ENCODE peak calls at places on chromosomes 13 and 19, in four cellular contexts. Y, Q, T and U are unnamed samples.

GRCh38 chr19:30671622-30672051 is 299.5 kb downstream of the ZNF536 start:
- DNase-seq in Y (no peak), Q (no peak), T (no peak), U (no peak)

GRCh38 chr19:19274716-19275115 is 1.6 kb upstream of the TM6SF2 start:
- DNase-seq in Y (no peak), Q (no peak), T (no peak), U (no peak)

GRCh38 chr19:33233056-33233873 is 7.6 kb upstream of the SLC7A10 start:
- DNase-seq in Y (peak), Q (no peak), T (no peak), U (no peak)

GRCh38 chr13:31051999-31052398 is 109.7 kb downstream of the HSPH1 start:
- DNase-seq in Y (no peak), Q (peak), T (no peak), U (no peak)

GRCh38 chr19:8617984-8618383 is 7.5 kb upstream of the ADAMTS10 start:
- DNase-seq in Y (no peak), Q (no peak), T (no peak), U (no peak)

GRCh38 chr13:26590951-26591350 is 33.5 kb downstream of the WASF3 start:
- DNase-seq in Y (no peak), Q (no peak), T (no peak), U (no peak)

GRCh38 chr19:6235031-6235951 is 44.5 kb downstream of the MLLT1 start:
- DNase-seq in Y (no peak), Q (no peak), T (no peak), U (no peak)

GRCh38 chr13:92044351-92044750 is 645.9 kb downstream of the GPC5 start:
- DNase-seq in Y (no peak), Q (no peak), T (no peak), U (no peak)

GRCh38 chr13:50909605-50910482 is at the start of gene RNASEH2B:
- DNase-seq in Y (peak), Q (peak), T (no peak), U (no peak)

GRCh38 chr19:54203151-54203611 is 2.5 kb downstream of the RPS9 start:
- DNase-seq in Y (no peak), Q (peak), T (no peak), U (no peak)

GRCh38 chr13:56393549-56393948 is 747.2 kb upstream of the PRR20A start:
- DNase-seq in Y (no peak), Q (no peak), T (no peak), U (no peak)

GRCh38 chr19:3821857-3822364 is 35.7 kb upstream of the MATK start:
- DNase-seq in Y (peak), Q (peak), T (no peak), U (no peak)

GRCh38 chr13:102395174-102395573 is 6.7 kb downstream of the FGF14 start:
- DNase-seq in Y (no peak), Q (no peak), T (no peak), U (no peak)

GRCh38 chr13:43874512-43875092 is 4.9 kb downstream of the CCDC122 start:
- DNase-seq in Y (no peak), Q (peak), T (no peak), U (no peak)

GRCh38 chr19:2634960-2635359 is 67.5 kb downstream of the GNG7 start:
- DNase-seq in Y (no peak), Q (no peak), T (no peak), U (no peak)

GRCh38 chr19:2636142-2636896 is 66.2 kb downstream of the GNG7 start:
- DNase-seq in Y (no peak), Q (no peak), T (no peak), U (no peak)

GRCh38 chr19:2631213-2631821 is 71.2 kb downstream of the GNG7 start:
- DNase-seq in Y (no peak), Q (peak), T (no peak), U (no peak)

GRCh38 chr19:2634228-2634951 is 68.1 kb downstream of the GNG7 start:
- DNase-seq in Y (no peak), Q (no peak), T (no peak), U (no peak)

GRCh38 chr19:2633693-2634075 is 68.8 kb downstream of the GNG7 start:
- DNase-seq in Y (no peak), Q (no peak), T (no peak), U (no peak)
- H3K27ac ChIP-seq in Y (peak), Q (no peak), T (no peak), U (no peak)

GRCh38 chr19:38263696-38264485 is 482 bp upstream of the SPINT2 start:
- DNase-seq in Y (no peak), Q (peak), T (no peak), U (peak)
- H3K27ac ChIP-seq in Y (peak), Q (no peak), T (peak), U (peak)

GRCh38 chr19:44800461-44800860 is 8.4 kb upstream of the BCAM start:
- DNase-seq in Y (peak), Q (peak), T (no peak), U (no peak)

GRCh38 chr19:44803442-44804428 is 5.2 kb upstream of the BCAM start:
- DNase-seq in Y (no peak), Q (no peak), T (no peak), U (no peak)

GRCh38 chr19:44796701-44797115 is 12.2 kb upstream of the BCAM start:
- DNase-seq in Y (no peak), Q (no peak), T (no peak), U (no peak)

GRCh38 chr19:44795398-44795987 is 13.4 kb upstream of the BCAM start:
- DNase-seq in Y (no peak), Q (no peak), T (no peak), U (no peak)

GRCh38 chr19:44799627-44800257 is 9.2 kb upstream of the BCAM start:
- DNase-seq in Y (no peak), Q (no peak), T (no peak), U (no peak)
- H3K27ac ChIP-seq in Y (no peak), Q (no peak), T (peak), U (no peak)

GRCh38 chr13:23990443-23990842 is 93.1 kb upstream of the C1QTNF9B start:
- DNase-seq in Y (no peak), Q (no peak), T (no peak), U (no peak)
- H3K27ac ChIP-seq in Y (no peak), Q (no peak), T (no peak), U (no peak)

GRCh38 chr19:39969266-39969665 is 1.7 kb upstream of the PSMC4 start:
- DNase-seq in Y (no peak), Q (peak), T (no peak), U (peak)
- H3K27ac ChIP-seq in Y (no peak), Q (no peak), T (no peak), U (peak)

GRCh38 chr19:42208612-42209011 is 8.9 kb downstream of the DEDD2 start:
- DNase-seq in Y (no peak), Q (no peak), T (no peak), U (no peak)

GRCh38 chr19:42204684-42205083 is 12.8 kb downstream of the DEDD2 start:
- DNase-seq in Y (no peak), Q (no peak), T (no peak), U (no peak)

GRCh38 chr19:42203700-42204099 is 13.8 kb downstream of the DEDD2 start:
- DNase-seq in Y (no peak), Q (no peak), T (no peak), U (no peak)

GRCh38 chr19:42206871-42207755 is 10.4 kb downstream of the DEDD2 start:
- DNase-seq in Y (no peak), Q (peak), T (no peak), U (peak)

GRCh38 chr19:42207767-42208259 is 9.7 kb downstream of the DEDD2 start:
- DNase-seq in Y (no peak), Q (peak), T (no peak), U (peak)
- H3K27ac ChIP-seq in Y (no peak), Q (peak), T (no peak), U (peak)

DNA sequence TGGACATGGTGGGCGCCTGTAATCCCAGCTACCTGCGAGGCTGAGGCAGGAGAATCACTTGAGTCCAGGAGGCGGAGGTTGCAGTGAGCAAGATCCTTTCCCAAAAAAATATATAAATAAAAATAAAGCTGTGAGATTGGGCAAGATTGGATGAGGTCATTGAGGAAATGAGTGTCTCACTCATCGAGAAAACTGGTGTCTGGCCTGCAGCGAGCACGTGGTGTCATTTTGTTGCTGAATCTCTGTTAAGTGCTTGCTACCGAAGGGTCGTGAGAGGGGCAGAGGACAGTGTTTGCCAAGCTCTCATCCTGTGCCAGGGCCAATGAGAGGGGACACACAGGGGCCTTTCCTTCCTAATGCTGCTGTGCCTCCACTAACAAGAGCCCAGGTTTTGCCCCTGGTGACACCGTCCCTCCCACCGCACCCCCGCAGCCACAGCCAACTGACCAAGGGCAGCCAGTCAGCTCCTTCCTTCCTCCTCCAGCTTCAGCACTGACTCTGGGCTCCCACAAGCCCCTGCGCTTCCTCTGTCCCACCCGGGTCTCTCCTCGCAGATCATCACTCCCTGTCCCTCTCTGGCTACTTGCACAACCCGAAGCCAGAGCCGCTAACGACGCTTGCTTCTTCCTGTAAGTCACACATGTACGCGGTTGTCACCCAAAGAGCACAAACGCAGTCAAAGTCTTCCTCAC is 3.2 kb downstream of the POLD1 start:
- DNase-seq in Y (no peak), Q (peak), T (no peak), U (no peak)
- H3K27ac ChIP-seq in Y (no peak), Q (no peak), T (no peak), U (no peak)

DNA sequence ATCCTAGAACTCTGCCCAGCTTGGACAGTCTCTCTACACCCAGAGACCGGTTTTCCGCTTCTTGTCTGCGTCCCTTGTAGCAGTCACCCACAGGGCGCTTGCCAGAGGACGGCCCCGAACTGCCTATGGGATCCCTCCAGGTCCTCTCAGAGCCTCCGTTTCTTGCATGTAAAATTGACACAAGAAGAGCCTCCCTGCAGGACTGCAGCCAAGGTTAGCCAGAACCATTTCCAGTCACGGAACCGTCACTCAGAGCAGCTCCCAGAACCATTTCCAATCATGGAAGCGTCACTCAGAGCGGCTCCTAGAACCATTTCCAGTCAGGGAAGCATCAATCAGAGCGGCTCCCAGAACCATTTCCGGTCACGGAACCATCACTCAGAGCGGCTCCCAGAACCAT is 65.5 kb downstream of the ATP11A start:
- DNase-seq in Y (no peak), Q (no peak), T (no peak), U (no peak)
- H3K27ac ChIP-seq in Y (no peak), Q (no peak), T (no peak), U (no peak)

DNA sequence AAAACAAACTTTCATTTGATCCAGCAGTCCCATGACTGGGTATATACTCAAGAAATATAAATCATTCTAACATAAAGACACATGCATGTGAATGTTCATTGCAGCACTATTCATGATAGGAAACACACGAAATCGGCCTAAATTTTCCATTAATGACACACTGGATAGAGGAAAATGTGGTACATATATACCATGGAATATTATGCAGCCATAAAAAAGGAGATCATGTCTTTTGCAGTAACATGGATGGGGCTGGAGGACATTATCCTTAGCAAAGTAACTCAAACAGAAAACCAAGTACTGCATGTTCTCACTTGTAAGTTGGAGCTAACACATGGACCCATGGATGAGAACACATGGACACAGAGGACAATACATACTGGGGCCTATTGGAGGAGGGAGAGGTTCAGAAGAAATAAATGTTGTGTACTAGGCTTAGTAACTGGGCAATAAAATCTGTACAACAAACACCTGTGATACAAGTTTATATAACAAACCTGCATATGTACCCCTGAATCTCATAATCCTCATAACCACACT is 283.6 kb downstream of the LMO7 start:
- DNase-seq in Y (no peak), Q (no peak), T (no peak), U (no peak)
- H3K27ac ChIP-seq in Y (no peak), Q (no peak), T (no peak), U (no peak)

GRCh38 chr19:10335149-10336053 is 2.1 kb upstream of the RAVER1 start:
- DNase-seq in Y (no peak), Q (no peak), T (no peak), U (no peak)
- H3K27ac ChIP-seq in Y (peak), Q (no peak), T (peak), U (no peak)